ENCODE peak calls at places on chromosomes 13 and 19, in five cellular contexts. I is left lung; H is CD8-positive, alpha-beta T cell; L is OCI-LY7; J is neuronal stem cell. U is an unnamed sample.

GRCh38 chr19:41495589-41495988 is 52.6 kb downstream of the ERICH4 start:
- DNase-seq in I (no peak), H (no peak), L (no peak), J (no peak), U (no peak)

GRCh38 chr19:8938576-8938975 is 71.6 kb downstream of the MUC16 start:
- DNase-seq in I (no peak), H (no peak), L (no peak), J (no peak), U (no peak)

GRCh38 chr13:39498471-39499114 is 104.4 kb downstream of the LHFPL6 start:
- DNase-seq in I (no peak), H (no peak), L (no peak), J (peak; percentile 32), U (no peak)

GRCh38 chr13:31064636-31065035 is 97.1 kb downstream of the HSPH1 start:
- DNase-seq in I (no peak), H (no peak), L (no peak), J (no peak), U (no peak)

GRCh38 chr19:14005381-14006084 is 587 bp downstream of the RFX1 start:
- DNase-seq in I (peak; percentile 95), H (peak; percentile 98), L (peak; percentile 91), J (peak; percentile 85), U (peak; percentile 84)

GRCh38 chr13:68232351-68233130 is 1002.4 kb upstream of the PCDH9 start:
- DNase-seq in I (no peak), H (no peak), L (no peak), J (peak; percentile 41), U (no peak)

GRCh38 chr13:97308735-97309429 is 86.7 kb downstream of the MBNL2 start:
- DNase-seq in I (no peak), H (no peak), L (no peak), J (no peak), U (no peak)

GRCh38 chr19:262125-262524 is 29.1 kb downstream of the PLPP2 start:
- DNase-seq in I (no peak), H (no peak), L (no peak), J (no peak), U (no peak)

GRCh38 chr19:17450264-17451075 is 2.0 kb upstream of the TMEM221 start:
- DNase-seq in I (no peak), H (no peak), L (no peak), J (no peak), U (peak; percentile 85)

GRCh38 chr13:40786568-40786996 is 2.8 kb upstream of the SLC25A15 start:
- DNase-seq in I (no peak), H (no peak), L (no peak), J (no peak), U (no peak)

GRCh38 chr13:44514278-44514677 is 61.9 kb downstream of the TSC22D1 start:
- DNase-seq in I (no peak), H (no peak), L (no peak), J (no peak), U (no peak)

DNA sequence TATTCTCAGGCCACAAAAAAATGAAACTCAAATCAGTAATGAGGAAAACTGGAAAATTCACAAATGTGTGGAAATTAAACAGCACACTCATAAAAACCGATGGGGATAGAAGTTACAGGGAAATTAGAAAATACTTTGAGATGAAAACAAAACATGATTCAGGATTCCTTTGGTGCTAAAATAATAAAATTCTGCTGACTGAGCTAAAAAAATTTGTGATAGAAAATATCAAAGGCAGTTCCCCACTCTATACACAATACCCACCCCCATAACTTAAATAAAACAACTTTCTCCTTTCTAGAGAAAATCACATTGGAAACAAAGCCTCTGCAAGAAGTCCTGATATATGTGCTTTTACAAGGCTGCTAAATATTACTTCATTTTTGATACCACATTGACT is 1.5 kb upstream of the ZNF233 start:
- DNase-seq in I (no peak), H (no peak), L (no peak), J (no peak), U (no peak)
- H3K9me3 ChIP-seq in I (peaks cover 100% of the 10 kb centered on the region), H (peaks cover 33% of the 10 kb centered on the region), L (no peaks in the 10 kb centered on the region), J (peaks cover 9% of the 10 kb centered on the region), U (peaks cover 4% of the 10 kb centered on the region)

GRCh38 chr19:36638862-36639510 is 27.7 kb downstream of the ZNF461 start:
- DNase-seq in I (no peak), H (no peak), L (no peak), J (no peak), U (no peak)
- H3K9me3 ChIP-seq in I (peaks cover 100% of the 10 kb centered on the region), H (peaks cover 56% of the 10 kb centered on the region), L (peaks cover 53% of the 10 kb centered on the region), J (peaks cover 22% of the 10 kb centered on the region), U (peaks cover 35% of the 10 kb centered on the region)

GRCh38 chr13:50453238-50453637 is 390.3 kb downstream of the DLEU7 start:
- DNase-seq in I (no peak), H (no peak), L (no peak), J (no peak), U (no peak)

GRCh38 chr13:50457430-50458393 is 385.8 kb downstream of the DLEU7 start:
- DNase-seq in I (no peak), H (no peak), L (peak; percentile 44), J (no peak), U (no peak)

GRCh38 chr13:50459046-50459445 is 384.4 kb downstream of the DLEU7 start:
- DNase-seq in I (no peak), H (no peak), L (no peak), J (no peak), U (no peak)

GRCh38 chr13:50452761-50453160 is 390.7 kb downstream of the DLEU7 start:
- DNase-seq in I (no peak), H (no peak), L (no peak), J (no peak), U (no peak)

GRCh38 chr13:50456111-50456510 is 387.4 kb downstream of the DLEU7 start:
- DNase-seq in I (no peak), H (no peak), L (no peak), J (no peak), U (no peak)
- H3K9me3 ChIP-seq in I (no peaks in the 10 kb centered on the region), H (no peaks in the 10 kb centered on the region), L (no peaks in the 10 kb centered on the region), J (no peaks in the 10 kb centered on the region), U (no peaks in the 10 kb centered on the region)

GRCh38 chr19:18559685-18560084 is 2.0 kb downstream of the KXD1 start:
- DNase-seq in I (no peak), H (no peak), L (no peak), J (no peak), U (no peak)

GRCh38 chr19:18558202-18558555 is 509 bp downstream of the KXD1 start:
- DNase-seq in I (no peak), H (no peak), L (no peak), J (no peak), U (no peak)

GRCh38 chr19:18562086-18562485 is 4.4 kb downstream of the KXD1 start:
- DNase-seq in I (no peak), H (no peak), L (no peak), J (no peak), U (no peak)

GRCh38 chr19:18558595-18558994 is 925 bp downstream of the KXD1 start:
- DNase-seq in I (no peak), H (no peak), L (no peak), J (no peak), U (no peak)

DNA sequence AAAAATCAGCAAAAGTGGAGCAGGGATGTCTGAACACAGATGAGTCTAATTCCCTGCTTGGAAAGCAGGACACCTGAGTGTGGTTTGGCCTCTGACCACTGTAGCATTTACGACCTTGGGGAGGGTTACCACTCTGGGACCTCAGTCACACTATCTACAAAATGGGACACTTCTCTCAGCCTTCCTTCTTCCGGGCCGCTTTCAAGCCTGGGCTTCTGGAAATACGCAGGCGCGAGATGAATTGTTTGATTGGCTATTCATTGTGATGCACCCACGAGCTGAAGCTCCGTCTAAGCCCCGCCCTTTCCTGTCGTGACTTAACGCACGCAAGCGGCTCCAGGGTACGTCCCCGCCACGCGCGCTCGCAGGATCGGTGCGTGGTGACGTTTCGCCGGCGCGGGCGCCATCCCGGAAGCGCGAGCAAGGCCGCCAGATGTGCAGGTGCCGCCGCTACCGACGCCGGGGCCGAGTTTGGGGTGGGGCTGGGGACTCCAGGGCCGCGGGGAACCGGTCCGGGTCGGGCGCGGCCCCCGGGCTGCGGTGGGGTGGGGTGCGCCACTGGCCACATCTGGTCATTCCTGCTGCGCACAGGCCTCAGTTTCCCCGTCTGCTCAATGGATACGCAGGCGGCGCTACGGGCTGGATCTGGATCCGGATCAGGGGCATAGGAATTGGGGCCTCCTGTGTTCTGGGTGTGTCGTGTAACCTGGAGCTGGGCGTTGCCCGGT is at the start of gene KXD1:
- DNase-seq in I (peak; percentile 98), H (peak; percentile 97), L (peak; percentile 100), J (peak; percentile 83), U (peak; percentile 97)
- H3K9me3 ChIP-seq in I (no peaks in the 10 kb centered on the region), H (no peaks in the 10 kb centered on the region), L (no peaks in the 10 kb centered on the region), J (no peaks in the 10 kb centered on the region), U (no peaks in the 10 kb centered on the region)

GRCh38 chr19:23905771-23906170 is 8.9 kb upstream of the ZNF726 start:
- DNase-seq in I (no peak), H (no peak), L (no peak), J (no peak), U (no peak)

GRCh38 chr19:23908165-23908564 is 6.5 kb upstream of the ZNF726 start:
- DNase-seq in I (no peak), H (no peak), L (no peak), J (no peak), U (no peak)

GRCh38 chr19:23906835-23907234 is 7.9 kb upstream of the ZNF726 start:
- DNase-seq in I (no peak), H (no peak), L (no peak), J (no peak), U (no peak)

GRCh38 chr19:23913931-23914330 is 755 bp upstream of the ZNF726 start:
- DNase-seq in I (no peak), H (no peak), L (no peak), J (no peak), U (no peak)

GRCh38 chr19:23909222-23909621 is 5.5 kb upstream of the ZNF726 start:
- DNase-seq in I (no peak), H (no peak), L (no peak), J (no peak), U (no peak)
- H3K9me3 ChIP-seq in I (peaks cover 37% of the 10 kb centered on the region), H (no peaks in the 10 kb centered on the region), L (peaks cover 10% of the 10 kb centered on the region), J (peaks cover 27% of the 10 kb centered on the region), U (no peaks in the 10 kb centered on the region)

U was measured in RWPE2.